ENCODE peak calls at places on chromosomes 6 and 20, in five cellular contexts. Z is hepatocyte, G is omental fat pad, V is pancreas, Q is B cell. L is an unnamed sample.

GRCh38 chr20:3730803-3731370 is 1.6 kb upstream of the HSPA12B start:
- DNase-seq in Z (no peak), G (no peak), V (no peak), Q (no peak), L (no peak)

GRCh38 chr20:54062812-54063280 is 7.5 kb downstream of the BCAS1 start:
- DNase-seq in Z (peak; percentile 61), G (no peak), V (no peak), Q (no peak), L (peak; percentile 33)

GRCh38 chr20:46023999-46024398 is 5.0 kb upstream of the SLC12A5 start:
- DNase-seq in Z (no peak), G (no peak), V (no peak), Q (no peak), L (no peak)

GRCh38 chr20:8808180-8808535 is 260.7 kb upstream of the PLCB4 start:
- DNase-seq in Z (no peak), G (no peak), V (peak; percentile 50), Q (no peak), L (no peak)

GRCh38 chr6:111764238-111765182 is 108.7 kb downstream of the FYN start:
- DNase-seq in Z (no peak), G (no peak), V (no peak), Q (peak; percentile 48), L (no peak)

GRCh38 chr6:46032112-46032998 is 16.7 kb upstream of the CLIC5 start:
- DNase-seq in Z (no peak), G (no peak), V (no peak), Q (no peak), L (no peak)

GRCh38 chr6:69719602-69720193 is 77.1 kb downstream of the LMBRD1 start:
- DNase-seq in Z (peak; percentile 34), G (no peak), V (no peak), Q (no peak), L (peak; percentile 41)

GRCh38 chr6:132298344-132298949 is 102.8 kb downstream of the MOXD1 start:
- DNase-seq in Z (peak; percentile 73), G (peak; percentile 30), V (peak; percentile 27), Q (peak; percentile 69), L (peak; percentile 64)

GRCh38 chr6:82484001-82484400 is 120.4 kb downstream of the TPBG start:
- DNase-seq in Z (no peak), G (no peak), V (no peak), Q (no peak), L (no peak)

GRCh38 chr6:115570326-115570725 is 490.4 kb downstream of the FRK start:
- DNase-seq in Z (no peak), G (no peak), V (no peak), Q (no peak), L (no peak)

GRCh38 chr6:35686441-35686840 is 2.3 kb downstream of the FKBP5 start:
- DNase-seq in Z (no peak), G (no peak), V (no peak), Q (no peak), L (no peak)

GRCh38 chr6:156899532-156899931 is 122.4 kb downstream of the ARID1B start:
- DNase-seq in Z (no peak), G (no peak), V (no peak), Q (no peak), L (no peak)

GRCh38 chr6:43657221-43657802 is 12.5 kb downstream of the RSPH9 start:
- DNase-seq in Z (no peak), G (no peak), V (no peak), Q (no peak), L (no peak)
- TF ChIP-seq CTCF in Z (no peak), G (no peak), V (no peak), Q (no peak), L (no peak)

GRCh38 chr6:163118941-163119340 is 295.6 kb upstream of the QKI start:
- DNase-seq in Z (no peak), G (no peak), V (no peak), Q (no peak), L (no peak)

GRCh38 chr6:163122365-163122764 is 292.2 kb upstream of the QKI start:
- DNase-seq in Z (no peak), G (no peak), V (no peak), Q (no peak), L (no peak)

GRCh38 chr6:163123098-163123497 is 291.4 kb upstream of the QKI start:
- DNase-seq in Z (no peak), G (no peak), V (no peak), Q (no peak), L (no peak)

GRCh38 chr6:163120223-163120622 is 294.3 kb upstream of the QKI start:
- DNase-seq in Z (no peak), G (no peak), V (no peak), Q (no peak), L (no peak)
- TF ChIP-seq CTCF in Z (no peak), G (no peak), V (no peak), Q (no peak), L (no peak)

GRCh38 chr20:10316582-10316981 is 98.0 kb downstream of the SNAP25 start:
- DNase-seq in Z (peak; percentile 19), G (no peak), V (no peak), Q (no peak), L (peak; percentile 3)
- TF ChIP-seq CTCF in Z (peak; percentile 24), G (no peak), V (no peak), Q (no peak), L (no peak)

GRCh38 chr6:16762265-16762546 is 946 bp upstream of the ATXN1 start:
- DNase-seq in Z (no peak), G (no peak), V (no peak), Q (no peak), L (peak; percentile 21)

GRCh38 chr6:16762547-16763477 is 1.6 kb upstream of the ATXN1 start:
- DNase-seq in Z (peak; percentile 74), G (no peak), V (peak; percentile 61), Q (peak; percentile 52), L (peak; percentile 34)

GRCh38 chr6:16759646-16760535 is 1.4 kb downstream of the ATXN1 start:
- DNase-seq in Z (peak; percentile 93), G (peak; percentile 84), V (peak; percentile 91), Q (peak; percentile 77), L (peak; percentile 74)

GRCh38 chr6:16760536-16761468 is at the start of gene ATXN1:
- DNase-seq in Z (peak; percentile 80), G (peak; percentile 55), V (peak; percentile 75), Q (peak; percentile 49), L (peak; percentile 21)

DNA sequence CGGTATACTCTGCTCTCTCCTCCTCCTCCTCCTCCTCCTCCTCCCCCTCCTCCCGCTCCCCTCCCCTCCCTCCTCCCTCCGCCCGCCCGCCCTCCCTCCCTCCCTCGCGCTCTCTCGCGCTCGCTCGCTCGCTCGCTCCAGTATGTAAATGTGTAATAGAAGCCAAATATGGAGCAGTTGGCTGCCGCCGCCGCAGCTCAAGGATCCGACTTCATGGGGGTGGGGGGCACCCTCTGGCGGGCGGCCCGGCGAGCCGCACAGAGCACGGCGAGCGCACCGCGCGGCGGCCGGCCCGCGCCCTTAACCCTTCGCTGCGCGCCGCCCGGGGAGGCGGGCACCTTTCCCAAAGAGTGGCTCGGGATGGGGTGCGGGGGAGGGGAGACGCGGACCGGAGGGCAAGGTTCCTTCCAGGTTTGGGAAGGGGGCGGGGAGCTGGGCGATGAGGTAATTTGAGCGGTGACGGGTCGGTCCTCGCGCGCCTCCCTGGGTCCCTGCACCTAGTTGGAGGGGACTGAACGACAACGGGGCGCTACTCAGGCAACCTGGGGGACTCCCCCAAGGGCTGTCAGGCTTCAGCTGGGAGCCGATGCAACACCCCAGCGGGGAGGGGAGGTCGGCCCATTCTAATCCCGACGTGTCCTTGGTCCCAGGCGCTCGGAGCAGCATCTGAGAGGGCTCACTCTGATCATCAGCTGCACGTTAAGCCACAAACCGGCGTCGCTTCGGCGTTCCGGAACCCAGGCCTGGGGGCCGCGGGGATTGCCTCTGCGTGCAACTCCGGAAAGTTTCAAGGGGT is 407 bp upstream of the ATXN1 start:
- DNase-seq in Z (peak; percentile 95), G (peak; percentile 56), V (peak; percentile 92), Q (peak; percentile 83), L (peak; percentile 86)
- TF ChIP-seq CTCF in Z (peak; percentile 48), G (no peak), V (no peak), Q (peak; percentile 18), L (no peak)